ENCODE peak calls at places on chromosomes 11 and 22, in eight cellular contexts. One of them, this sample, is unnamed.

GRCh38 chr11:126083829-126084607 is 21.4 kb upstream of the CDON start:
- DNase-seq in esophagus squamous epithelium: no peak
- DNase-seq in ovary: no peak
- DNase-seq in tibial nerve: no peak
- DNase-seq in aorta: no peak
- DNase-seq in RWPE2: no peak
- DNase-seq in psoas muscle: no peak
- DNase-seq in colonic mucosa: no peak
- DNase-seq in this sample: no peak

GRCh38 chr11:31813961-31814868 is 3.1 kb upstream of the PAX6 start:
- DNase-seq in esophagus squamous epithelium: no peak
- DNase-seq in ovary: no peak
- DNase-seq in tibial nerve: no peak
- DNase-seq in aorta: peak; percentile 74
- DNase-seq in RWPE2: no peak
- DNase-seq in psoas muscle: peak; percentile 48
- DNase-seq in colonic mucosa: no peak
- DNase-seq in this sample: no peak

GRCh38 chr11:74057251-74058151 is 48.6 kb upstream of the UCP3 start:
- DNase-seq in esophagus squamous epithelium: no peak
- DNase-seq in ovary: no peak
- DNase-seq in tibial nerve: no peak
- DNase-seq in aorta: no peak
- DNase-seq in RWPE2: no peak
- DNase-seq in psoas muscle: no peak
- DNase-seq in colonic mucosa: no peak
- DNase-seq in this sample: no peak

GRCh38 chr11:130418210-130418609 is 10.2 kb downstream of the ADAMTS8 start:
- DNase-seq in esophagus squamous epithelium: no peak
- DNase-seq in ovary: no peak
- DNase-seq in tibial nerve: no peak
- DNase-seq in aorta: peak; percentile 41
- DNase-seq in RWPE2: no peak
- DNase-seq in psoas muscle: peak; percentile 45
- DNase-seq in colonic mucosa: no peak
- DNase-seq in this sample: no peak

GRCh38 chr22:37569009-37569920 is 9.0 kb downstream of the CDC42EP1 start:
- DNase-seq in esophagus squamous epithelium: no peak
- DNase-seq in ovary: no peak
- DNase-seq in tibial nerve: no peak
- DNase-seq in aorta: no peak
- DNase-seq in RWPE2: no peak
- DNase-seq in psoas muscle: peak; percentile 36
- DNase-seq in colonic mucosa: peak; percentile 93
- DNase-seq in this sample: peak; percentile 96

GRCh38 chr11:86484164-86484794 is 109.6 kb downstream of the CCDC81 start:
- DNase-seq in esophagus squamous epithelium: no peak
- DNase-seq in ovary: peak; percentile 41
- DNase-seq in tibial nerve: peak; percentile 52
- DNase-seq in aorta: peak; percentile 89
- DNase-seq in RWPE2: peak; percentile 91
- DNase-seq in psoas muscle: peak; percentile 70
- DNase-seq in colonic mucosa: no peak
- DNase-seq in this sample: no peak

GRCh38 chr11:86162257-86162656 is 82.3 kb upstream of the EED start:
- DNase-seq in esophagus squamous epithelium: no peak
- DNase-seq in ovary: peak; percentile 44
- DNase-seq in tibial nerve: peak; percentile 36
- DNase-seq in aorta: no peak
- DNase-seq in RWPE2: no peak
- DNase-seq in psoas muscle: peak; percentile 64
- DNase-seq in colonic mucosa: no peak
- DNase-seq in this sample: no peak

GRCh38 chr11:33040127-33040861 is 922 bp downstream of the TCP11L1 start:
- DNase-seq in esophagus squamous epithelium: no peak
- DNase-seq in ovary: no peak
- DNase-seq in tibial nerve: no peak
- DNase-seq in aorta: no peak
- DNase-seq in RWPE2: no peak
- DNase-seq in psoas muscle: no peak
- DNase-seq in colonic mucosa: no peak
- DNase-seq in this sample: peak; percentile 32

GRCh38 chr11:77068461-77069335 is 1.9 kb downstream of the CAPN5 start:
- DNase-seq in esophagus squamous epithelium: no peak
- DNase-seq in ovary: peak; percentile 35
- DNase-seq in tibial nerve: no peak
- DNase-seq in aorta: no peak
- DNase-seq in RWPE2: peak; percentile 32
- DNase-seq in psoas muscle: no peak
- DNase-seq in colonic mucosa: no peak
- DNase-seq in this sample: no peak

GRCh38 chr11:80846442-80846841 is 1405.6 kb upstream of the TENM4 start:
- DNase-seq in esophagus squamous epithelium: no peak
- DNase-seq in ovary: no peak
- DNase-seq in tibial nerve: no peak
- DNase-seq in aorta: no peak
- DNase-seq in RWPE2: no peak
- DNase-seq in psoas muscle: no peak
- DNase-seq in colonic mucosa: no peak
- DNase-seq in this sample: no peak

GRCh38 chr22:42697542-42698013 is 23.1 kb downstream of the A4GALT start:
- DNase-seq in esophagus squamous epithelium: no peak
- DNase-seq in ovary: no peak
- DNase-seq in tibial nerve: peak; percentile 29
- DNase-seq in aorta: peak; percentile 95
- DNase-seq in RWPE2: peak; percentile 86
- DNase-seq in psoas muscle: peak; percentile 97
- DNase-seq in colonic mucosa: peak; percentile 56
- DNase-seq in this sample: peak; percentile 65

GRCh38 chr22:41641854-41642253 is 20.8 kb downstream of the XRCC6 start:
- DNase-seq in esophagus squamous epithelium: no peak
- DNase-seq in ovary: no peak
- DNase-seq in tibial nerve: no peak
- DNase-seq in aorta: no peak
- DNase-seq in RWPE2: no peak
- DNase-seq in psoas muscle: no peak
- DNase-seq in colonic mucosa: no peak
- DNase-seq in this sample: no peak

GRCh38 chr11:76861490-76861953 is 804 bp downstream of the ACER3 start:
- DNase-seq in esophagus squamous epithelium: no peak
- DNase-seq in ovary: no peak
- DNase-seq in tibial nerve: no peak
- DNase-seq in aorta: no peak
- DNase-seq in RWPE2: no peak
- DNase-seq in psoas muscle: no peak
- DNase-seq in colonic mucosa: no peak
- DNase-seq in this sample: peak; percentile 56

GRCh38 chr11:848988-849824 is 6.6 kb downstream of the TSPAN4 start:
- DNase-seq in esophagus squamous epithelium: no peak
- DNase-seq in ovary: no peak
- DNase-seq in tibial nerve: no peak
- DNase-seq in aorta: no peak
- DNase-seq in RWPE2: no peak
- DNase-seq in psoas muscle: no peak
- DNase-seq in colonic mucosa: no peak
- DNase-seq in this sample: no peak

GRCh38 chr11:77136074-77136473 is 8.0 kb downstream of the MYO7A start:
- DNase-seq in esophagus squamous epithelium: no peak
- DNase-seq in ovary: no peak
- DNase-seq in tibial nerve: no peak
- DNase-seq in aorta: no peak
- DNase-seq in RWPE2: no peak
- DNase-seq in psoas muscle: no peak
- DNase-seq in colonic mucosa: no peak
- DNase-seq in this sample: no peak

DNA sequence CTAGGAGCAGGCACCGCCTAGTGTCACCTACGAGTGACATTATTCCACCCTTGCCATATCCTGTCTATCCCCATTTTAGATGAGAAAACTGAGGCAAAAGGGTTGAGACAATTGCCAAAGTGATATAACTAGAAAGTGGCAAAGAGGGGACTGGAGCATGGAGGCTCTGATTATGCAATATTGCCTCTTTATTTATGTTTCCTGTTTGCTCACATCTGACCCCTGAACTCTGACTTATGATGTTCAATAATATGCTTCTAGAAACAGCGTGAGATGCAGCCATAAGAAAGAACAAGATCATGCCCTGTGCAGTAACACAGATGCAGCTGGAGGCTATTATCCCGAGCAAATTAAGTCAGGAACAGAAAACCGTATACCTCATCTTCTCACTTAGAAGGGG is 7.7 kb downstream of the ELF5 start:
- DNase-seq in esophagus squamous epithelium: no peak
- DNase-seq in ovary: no peak
- DNase-seq in tibial nerve: no peak
- DNase-seq in aorta: no peak
- DNase-seq in RWPE2: no peak
- DNase-seq in psoas muscle: no peak
- DNase-seq in colonic mucosa: no peak
- DNase-seq in this sample: no peak
- H3K4me3 ChIP-seq in esophagus squamous epithelium: no peak overlapping the region
- H3K4me3 ChIP-seq in ovary: no peak overlapping the region
- H3K4me3 ChIP-seq in tibial nerve: no peak overlapping the region
- H3K4me3 ChIP-seq in aorta: no peak overlapping the region
- H3K4me3 ChIP-seq in RWPE2: no peak overlapping the region
- H3K4me3 ChIP-seq in psoas muscle: no peak overlapping the region
- H3K4me3 ChIP-seq in colonic mucosa: no peak overlapping the region
- H3K4me3 ChIP-seq in this sample: no peak overlapping the region

DNA sequence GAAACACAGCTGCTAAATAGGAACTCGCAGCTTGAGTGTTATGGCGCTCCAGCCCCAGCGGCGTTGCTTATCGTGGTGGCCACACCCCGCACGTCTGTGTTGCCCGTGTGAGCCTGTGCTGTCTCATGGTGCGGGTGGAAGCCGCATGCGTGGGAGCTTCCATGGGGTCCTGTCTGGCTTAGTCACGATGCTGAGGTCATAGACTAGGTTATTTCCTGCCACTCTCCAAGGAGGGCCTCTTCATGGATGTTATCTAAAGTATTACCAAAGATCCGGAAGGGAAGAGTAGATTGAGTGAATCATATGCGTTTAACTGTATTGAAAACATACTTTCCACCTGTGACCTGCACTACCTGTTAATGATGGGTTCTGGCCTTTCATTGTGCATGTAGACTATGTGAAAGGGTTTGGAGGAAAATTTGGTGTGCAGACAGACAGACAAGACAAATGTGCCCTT is 21.7 kb downstream of the CTTN start:
- DNase-seq in esophagus squamous epithelium: no peak
- DNase-seq in ovary: peak; percentile 69
- DNase-seq in tibial nerve: no peak
- DNase-seq in aorta: no peak
- DNase-seq in RWPE2: no peak
- DNase-seq in psoas muscle: no peak
- DNase-seq in colonic mucosa: no peak
- DNase-seq in this sample: no peak
- H3K36me3 ChIP-seq in esophagus squamous epithelium: peaks cover 59% of the 10 kb centered on the region
- H3K36me3 ChIP-seq in ovary: no peaks in the 10 kb centered on the region
- H3K36me3 ChIP-seq in tibial nerve: peaks cover 2% of the 10 kb centered on the region
- H3K36me3 ChIP-seq in aorta: peaks cover 13% of the 10 kb centered on the region
- H3K36me3 ChIP-seq in RWPE2: peaks cover 97% of the 10 kb centered on the region
- H3K36me3 ChIP-seq in psoas muscle: peaks cover 98% of the 10 kb centered on the region
- H3K36me3 ChIP-seq in colonic mucosa: peaks cover 25% of the 10 kb centered on the region
- H3K36me3 ChIP-seq in this sample: peaks cover 23% of the 10 kb centered on the region

DNA sequence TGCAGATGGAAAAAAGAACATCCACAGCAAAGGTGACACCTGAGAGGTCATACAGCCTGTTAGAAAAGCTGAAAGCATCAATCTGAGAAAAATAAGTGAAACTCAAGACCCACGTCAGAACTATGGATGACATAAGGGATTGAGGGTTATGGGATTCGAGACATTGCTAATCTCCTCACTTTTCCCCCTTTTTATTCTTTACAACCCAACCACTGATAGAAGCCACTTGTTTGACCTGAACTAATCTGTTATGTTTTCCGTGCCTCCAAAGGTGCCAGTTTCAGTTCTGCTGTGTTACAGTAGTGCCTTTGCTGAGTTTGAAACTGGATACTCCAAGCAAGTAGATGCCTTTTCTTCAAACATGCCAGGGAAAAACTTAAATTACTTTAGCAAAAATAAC is 16.9 kb upstream of the SESN3 start:
- DNase-seq in esophagus squamous epithelium: no peak
- DNase-seq in ovary: no peak
- DNase-seq in tibial nerve: no peak
- DNase-seq in aorta: no peak
- DNase-seq in RWPE2: no peak
- DNase-seq in psoas muscle: no peak
- DNase-seq in colonic mucosa: no peak
- DNase-seq in this sample: no peak
- H3K4me3 ChIP-seq in esophagus squamous epithelium: no peak overlapping the region
- H3K4me3 ChIP-seq in ovary: no peak overlapping the region
- H3K4me3 ChIP-seq in tibial nerve: no peak overlapping the region
- H3K4me3 ChIP-seq in aorta: no peak overlapping the region
- H3K4me3 ChIP-seq in RWPE2: no peak overlapping the region
- H3K4me3 ChIP-seq in psoas muscle: no peak overlapping the region
- H3K4me3 ChIP-seq in colonic mucosa: no peak overlapping the region
- H3K4me3 ChIP-seq in this sample: no peak overlapping the region

GRCh38 chr11:57545883-57546282 is 8.5 kb downstream of the SMTNL1 start:
- DNase-seq in esophagus squamous epithelium: no peak
- DNase-seq in ovary: no peak
- DNase-seq in tibial nerve: no peak
- DNase-seq in aorta: peak; percentile 62
- DNase-seq in RWPE2: no peak
- DNase-seq in psoas muscle: no peak
- DNase-seq in colonic mucosa: no peak
- DNase-seq in this sample: no peak

GRCh38 chr11:57546869-57547518 is 9.6 kb downstream of the SMTNL1 start:
- DNase-seq in esophagus squamous epithelium: no peak
- DNase-seq in ovary: no peak
- DNase-seq in tibial nerve: no peak
- DNase-seq in aorta: peak; percentile 39
- DNase-seq in RWPE2: no peak
- DNase-seq in psoas muscle: no peak
- DNase-seq in colonic mucosa: no peak
- DNase-seq in this sample: peak; percentile 7

GRCh38 chr11:57549983-57550382 is 12.6 kb downstream of the SMTNL1 start:
- DNase-seq in esophagus squamous epithelium: no peak
- DNase-seq in ovary: no peak
- DNase-seq in tibial nerve: no peak
- DNase-seq in aorta: peak; percentile 54
- DNase-seq in RWPE2: no peak
- DNase-seq in psoas muscle: no peak
- DNase-seq in colonic mucosa: no peak
- DNase-seq in this sample: no peak

GRCh38 chr11:57546451-57546850 is 9.1 kb downstream of the SMTNL1 start:
- DNase-seq in esophagus squamous epithelium: no peak
- DNase-seq in ovary: no peak
- DNase-seq in tibial nerve: no peak
- DNase-seq in aorta: peak; percentile 68
- DNase-seq in RWPE2: no peak
- DNase-seq in psoas muscle: no peak
- DNase-seq in colonic mucosa: no peak
- DNase-seq in this sample: no peak

DNA sequence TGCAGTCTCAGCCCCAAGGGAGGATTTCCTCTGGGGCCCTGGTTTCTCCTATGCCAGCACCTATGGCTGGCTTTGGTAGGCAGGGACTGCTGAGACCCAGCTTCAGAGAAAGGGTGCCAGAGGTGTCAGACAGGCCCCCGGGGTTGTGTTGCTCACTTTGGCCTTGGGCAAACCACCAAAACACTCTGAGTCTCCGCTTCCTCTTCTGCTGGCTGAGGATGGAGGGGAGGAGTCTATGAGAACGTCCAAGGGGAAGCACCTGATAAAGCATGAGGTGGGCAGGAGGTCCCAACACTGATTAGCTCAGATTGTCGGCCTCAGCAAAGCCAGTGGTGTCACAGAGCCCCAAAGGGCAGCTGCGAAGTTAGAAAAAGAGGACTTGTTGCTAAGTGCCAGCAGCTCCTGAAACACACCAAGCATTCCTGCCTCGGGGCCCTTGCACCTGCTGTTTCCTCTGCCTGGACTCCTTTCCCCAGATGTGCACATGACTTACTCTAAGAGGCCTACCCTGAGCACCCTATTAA is 10.5 kb downstream of the SMTNL1 start:
- DNase-seq in esophagus squamous epithelium: no peak
- DNase-seq in ovary: peak; percentile 65
- DNase-seq in tibial nerve: no peak
- DNase-seq in aorta: peak; percentile 32
- DNase-seq in RWPE2: no peak
- DNase-seq in psoas muscle: no peak
- DNase-seq in colonic mucosa: no peak
- DNase-seq in this sample: no peak
- H3K36me3 ChIP-seq in esophagus squamous epithelium: peaks cover 27% of the 10 kb centered on the region
- H3K36me3 ChIP-seq in ovary: no peaks in the 10 kb centered on the region
- H3K36me3 ChIP-seq in tibial nerve: no peaks in the 10 kb centered on the region
- H3K36me3 ChIP-seq in aorta: no peaks in the 10 kb centered on the region
- H3K36me3 ChIP-seq in RWPE2: peaks cover 23% of the 10 kb centered on the region
- H3K36me3 ChIP-seq in psoas muscle: peaks cover 31% of the 10 kb centered on the region
- H3K36me3 ChIP-seq in colonic mucosa: peaks cover 3% of the 10 kb centered on the region
- H3K36me3 ChIP-seq in this sample: peaks cover 15% of the 10 kb centered on the region